ENCODE peak calls at places on chromosomes 11 and 22, in ten cellular contexts. S is GM23248; C is heart right ventricle; V is HCT116; B is SK-N-SH; O is CD4-positive, CD25-positive, alpha-beta regulatory T cell; H is IMR-90; M is transverse colon; L is prostate gland; E is neuronal stem cell. R is an unnamed sample. For H3K27me3 and H3K36me3, the result is how much of the 10 kb centered on the place peaks cover.

GRCh38 chr22:17990942-17991341 is 33.4 kb downstream of the MICAL3 start:
- DNase-seq in S (no peak), C (no peak), V (no peak), B (no peak), O (no peak), H (no peak), M (no peak), L (no peak), E (no peak), R (no peak)

GRCh38 chr11:67351275-67352005 is 1.9 kb downstream of the POLD4 start:
- DNase-seq in S (peak), C (peak), V (peak), B (peak), O (peak), H (peak), M (peak), L (peak), E (no peak), R (peak)

GRCh38 chr22:49946612-49947295 is 13.8 kb upstream of the PIM3 start:
- DNase-seq in S (no peak), C (no peak), V (no peak), B (no peak), O (no peak), H (no peak), M (peak), L (no peak), E (no peak), R (peak)

GRCh38 chr11:68321293-68322030 is 9.1 kb downstream of the LRP5 start:
- DNase-seq in S (no peak), C (no peak), V (no peak), B (no peak), O (no peak), H (no peak), M (no peak), L (no peak), E (no peak), R (no peak)

GRCh38 chr11:94117197-94117574 is 11.5 kb upstream of the PANX1 start:
- DNase-seq in S (no peak), C (no peak), V (no peak), B (no peak), O (no peak), H (no peak), M (no peak), L (no peak), E (no peak), R (no peak)

GRCh38 chr22:17477401-17477833 is 85.9 kb upstream of the SLC25A18 start:
- DNase-seq in S (no peak), C (peak), V (no peak), B (no peak), O (no peak), H (no peak), M (no peak), L (no peak), E (no peak), R (no peak)

GRCh38 chr22:25744694-25745093 is 2.7 kb downstream of the MYO18B start:
- DNase-seq in S (no peak), C (no peak), V (no peak), B (no peak), O (no peak), H (no peak), M (no peak), L (no peak), E (no peak), R (no peak)

GRCh38 chr11:3101921-3102640 is 44.9 kb upstream of the CARS1 start:
- DNase-seq in S (no peak), C (no peak), V (no peak), B (peak), O (no peak), H (no peak), M (no peak), L (no peak), E (no peak), R (peak)

GRCh38 chr22:36369004-36369921 is 18.5 kb downstream of the MYH9 start:
- DNase-seq in S (peak), C (no peak), V (no peak), B (no peak), O (no peak), H (peak), M (no peak), L (no peak), E (no peak), R (peak)

GRCh38 chr11:44901120-44901519 is 49.6 kb downstream of the TP53I11 start:
- DNase-seq in S (no peak), C (no peak), V (no peak), B (no peak), O (no peak), H (no peak), M (no peak), L (no peak), E (no peak), R (no peak)

GRCh38 chr11:29943347-29943746 is 73.5 kb downstream of the KCNA4 start:
- DNase-seq in S (no peak), C (no peak), V (no peak), B (no peak), O (no peak), H (no peak), M (no peak), L (no peak), E (no peak), R (no peak)

GRCh38 chr11:79762271-79762935 is 321.6 kb upstream of the TENM4 start:
- DNase-seq in S (no peak), C (peak), V (no peak), B (no peak), O (no peak), H (peak), M (no peak), L (no peak), E (no peak), R (peak)

GRCh38 chr22:42300286-42301071 is 30.0 kb upstream of the TCF20 start:
- DNase-seq in S (no peak), C (no peak), V (no peak), B (no peak), O (peak), H (no peak), M (peak), L (no peak), E (no peak), R (peak)
- H3K27me3 ChIP-seq in S (under half), C (under half), V (under half), B (under half), O (under half), H (under half), M (under half), L (under half), E (under half), R (under half)

GRCh38 chr11:33751878-33752277 is 15.7 kb upstream of the CD59 start:
- DNase-seq in S (no peak), C (no peak), V (no peak), B (no peak), O (no peak), H (no peak), M (no peak), L (no peak), E (no peak), R (no peak)

GRCh38 chr11:33747969-33748368 is 11.7 kb upstream of the CD59 start:
- DNase-seq in S (no peak), C (no peak), V (no peak), B (no peak), O (no peak), H (peak), M (no peak), L (no peak), E (no peak), R (no peak)

GRCh38 chr11:33753304-33753703 is 17.1 kb upstream of the CD59 start:
- DNase-seq in S (peak), C (peak), V (no peak), B (no peak), O (no peak), H (peak), M (no peak), L (no peak), E (no peak), R (no peak)
- H3K4me3 ChIP-seq in S (no peak), C (no peak), V (no peak), B (no peak), O (no peak), H (no peak), M (no peak), L (no peak), E (no peak), R (no peak)

GRCh38 chr11:61447601-61448551 is 18.0 kb downstream of the SDHAF2 start:
- DNase-seq in S (peak), C (peak), V (no peak), B (no peak), O (no peak), H (peak), M (no peak), L (no peak), E (no peak), R (no peak)
- H3K36me3 ChIP-seq in S (under half), C (under half), V (under half), B (half or more), O (half or more), H (under half), M (under half), L (under half), E (under half), R (under half)

DNA sequence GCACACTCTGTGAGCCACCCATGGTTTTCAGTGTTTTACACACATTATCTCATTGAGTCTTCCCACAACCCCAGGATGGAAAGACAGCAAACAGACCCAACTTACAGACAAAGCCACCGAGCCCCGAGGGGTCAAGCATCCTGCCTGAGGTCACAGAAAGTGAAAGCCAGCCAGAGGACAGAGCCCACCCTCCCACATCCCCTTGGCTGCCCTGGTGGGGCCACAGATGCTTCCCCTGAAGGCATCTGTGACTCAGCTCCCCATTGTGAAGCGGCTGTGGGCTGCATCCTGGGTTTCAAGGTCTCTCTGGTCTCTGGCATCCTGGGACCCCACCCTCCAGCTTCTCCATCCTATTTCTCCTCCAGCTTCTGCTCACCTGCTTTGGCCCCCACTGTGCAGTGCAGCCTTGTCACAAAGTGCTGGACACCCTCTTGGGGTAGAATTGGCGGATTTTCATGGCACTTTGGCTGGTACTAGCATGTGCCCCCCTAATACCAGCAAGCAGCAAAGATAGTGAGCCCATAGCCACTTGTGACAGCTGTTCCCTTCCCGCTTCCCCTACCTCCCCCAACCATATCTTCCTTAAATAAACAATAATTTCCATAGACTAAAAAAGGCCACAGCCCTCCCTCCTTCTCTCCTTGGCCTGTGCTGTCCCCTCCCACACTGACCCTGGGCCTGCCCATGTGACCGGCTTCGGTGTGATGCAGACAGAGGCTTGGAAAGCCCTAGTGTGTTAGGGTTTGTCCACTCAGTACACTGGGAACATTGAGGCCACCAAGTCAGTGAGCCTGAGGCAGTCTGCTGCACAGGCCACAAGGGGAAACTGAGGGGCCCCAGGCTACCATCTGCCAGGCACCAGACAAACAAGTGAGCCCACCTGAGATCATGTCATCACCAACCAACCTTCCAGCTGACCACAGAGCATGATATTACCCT is 53.9 kb upstream of the SHISAL1 start:
- DNase-seq in S (no peak), C (peak), V (no peak), B (no peak), O (no peak), H (peak), M (no peak), L (no peak), E (no peak), R (no peak)
- H3K27me3 ChIP-seq in S (under half), C (under half), V (under half), B (under half), O (under half), H (under half), M (under half), L (under half), E (under half), R (under half)

GRCh38 chr11:65433657-65434056 is 11.1 kb downstream of the NEAT1 start:
- DNase-seq in S (no peak), C (no peak), V (no peak), B (no peak), O (no peak), H (peak), M (peak), L (no peak), E (no peak), R (no peak)
- H3K4me3 ChIP-seq in S (peak), C (no peak), V (no peak), B (peak), O (peak), H (no peak), M (no peak), L (no peak), E (no peak), R (no peak)

DNA sequence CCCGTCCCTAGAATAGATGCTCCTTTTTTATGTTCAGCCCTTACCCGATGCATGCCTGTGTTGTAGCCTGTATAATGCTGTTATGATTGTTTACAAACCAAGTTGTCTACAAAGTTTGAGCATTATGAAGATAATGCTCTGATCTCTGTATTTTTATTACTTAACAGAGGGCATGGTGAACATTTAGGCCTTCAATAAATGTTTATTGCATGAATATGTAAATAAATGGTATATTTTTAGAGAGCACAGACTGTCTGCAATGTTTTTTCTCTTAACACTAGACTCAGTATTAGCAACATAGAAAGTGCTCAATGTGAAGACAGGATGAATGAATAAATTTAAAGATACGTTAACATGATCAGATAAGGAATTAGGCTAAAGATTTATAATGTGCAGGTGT is 130.9 kb downstream of the UVRAG start:
- DNase-seq in S (no peak), C (no peak), V (no peak), B (no peak), O (no peak), H (no peak), M (no peak), L (no peak), E (no peak), R (no peak)
- H3K36me3 ChIP-seq in S (under half), C (under half), V (under half), B (under half), O (under half), H (under half), M (under half), L (under half), E (under half), R (under half)

DNA sequence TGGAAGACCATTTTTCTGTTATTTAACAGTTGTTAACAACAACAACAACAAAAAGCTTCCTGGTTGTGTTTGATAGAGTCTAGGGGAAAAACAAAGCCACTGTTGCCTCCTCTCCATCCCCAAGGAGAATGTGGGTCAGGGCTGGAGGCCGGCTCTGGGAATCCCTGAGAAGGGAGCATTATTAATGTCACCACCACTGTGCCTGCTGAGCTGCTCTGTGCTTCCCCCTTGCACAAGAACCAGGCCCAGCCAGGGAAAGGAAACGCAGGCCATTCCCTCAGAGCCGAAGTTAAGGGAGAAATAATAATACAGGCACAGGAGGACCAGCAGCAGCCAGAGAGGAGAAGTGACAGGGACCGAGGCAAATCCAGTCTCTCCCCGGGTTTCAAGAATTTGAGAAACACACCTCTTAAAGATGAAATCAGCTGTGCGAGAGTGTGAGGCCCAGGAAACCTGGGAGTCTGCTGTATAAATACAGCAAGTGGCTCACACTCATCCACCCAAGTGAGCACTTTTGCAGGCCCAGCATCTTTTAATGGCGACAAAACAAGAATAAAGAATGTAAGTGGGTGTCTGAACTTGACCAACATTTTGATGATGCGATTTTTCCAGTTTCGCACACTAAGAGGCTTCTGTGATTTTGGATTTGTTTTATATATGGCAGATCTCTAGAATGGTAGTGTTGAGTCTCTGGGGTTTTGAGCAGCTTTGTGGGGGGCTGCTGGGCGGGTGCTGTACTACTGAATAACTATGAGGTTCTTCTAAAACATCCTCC is 539.2 kb downstream of the NTM start:
- DNase-seq in S (peak), C (no peak), V (no peak), B (no peak), O (no peak), H (peak), M (no peak), L (no peak), E (no peak), R (no peak)
- H3K27me3 ChIP-seq in S (under half), C (half or more), V (under half), B (under half), O (under half), H (under half), M (half or more), L (under half), E (under half), R (under half)

R was measured in H7.